ENCODE peak calls at places on chromosomes 11 and 22, in seven cellular contexts. N is fibroblast of lung, M is AG04449, E is NCI-H2081, C is endodermal cell, D is NCI-H510A treated with DMSO at 0.1 percent for 48 hours, B is choroid plexus epithelial cell. S is an unnamed sample.

GRCh38 chr11:33734441-33735165 is 1.6 kb downstream of the CD59 start:
- DNase-seq in N (peak; percentile 75), M (no peak), E (no peak), C (no peak), D (no peak), B (peak; percentile 59), S (no peak)

GRCh38 chr11:115085461-115086220 is 407.3 kb downstream of the NXPE2 start:
- DNase-seq in N (peak; percentile 28), M (no peak), E (peak; percentile 54), C (no peak), D (no peak), B (no peak), S (no peak)

GRCh38 chr22:47918276-47918928 is 1156.0 kb downstream of the TBC1D22A start:
- DNase-seq in N (no peak), M (no peak), E (no peak), C (no peak), D (no peak), B (no peak), S (no peak)

GRCh38 chr11:100831929-100832480 is 144.9 kb downstream of the ARHGAP42 start:
- DNase-seq in N (no peak), M (no peak), E (no peak), C (peak; percentile 44), D (no peak), B (no peak), S (no peak)

GRCh38 chr11:70669871-70670683 is 271.7 kb downstream of the CTTN start:
- DNase-seq in N (no peak), M (no peak), E (no peak), C (peak; percentile 65), D (no peak), B (no peak), S (no peak)

GRCh38 chr11:14065692-14066091 is 103.2 kb downstream of the SPON1 start:
- DNase-seq in N (no peak), M (no peak), E (no peak), C (no peak), D (no peak), B (no peak), S (no peak)

GRCh38 chr22:39931271-39931670 is 28.9 kb upstream of the TMA7B start:
- DNase-seq in N (no peak), M (no peak), E (no peak), C (no peak), D (no peak), B (no peak), S (no peak)

GRCh38 chr22:24244144-24244787 is 616 bp downstream of the GGT5 start:
- DNase-seq in N (peak; percentile 61), M (no peak), E (no peak), C (no peak), D (no peak), B (peak; percentile 81), S (peak; percentile 44)

GRCh38 chr22:32708835-32709234 is 92.7 kb upstream of the TIMP3 start:
- DNase-seq in N (peak; percentile 45), M (no peak), E (no peak), C (no peak), D (no peak), B (no peak), S (no peak)

GRCh38 chr22:34068011-34068410 is 147.7 kb upstream of the LARGE1 start:
- DNase-seq in N (no peak), M (no peak), E (no peak), C (no peak), D (peak; percentile 1), B (no peak), S (no peak)

GRCh38 chr22:45163074-45163416 is 680 bp upstream of the NUP50 start:
- DNase-seq in N (peak; percentile 49), M (no peak), E (peak; percentile 6), C (no peak), D (no peak), B (peak; percentile 56), S (peak; percentile 63)

GRCh38 chr11:95790933-95791247 is 592 bp downstream of the CEP57 start:
- DNase-seq in N (peak; percentile 66), M (no peak), E (peak; percentile 87), C (peak; percentile 88), D (peak; percentile 53), B (peak; percentile 83), S (peak; percentile 73)

GRCh38 chr22:49505337-49506009 is 322.2 kb downstream of the BRD1 start:
- DNase-seq in N (no peak), M (no peak), E (no peak), C (no peak), D (no peak), B (no peak), S (no peak)

GRCh38 chr22:49199224-49199623 is 628.4 kb downstream of the BRD1 start:
- DNase-seq in N (no peak), M (no peak), E (no peak), C (peak; percentile 25), D (no peak), B (no peak), S (no peak)

GRCh38 chr22:45170001-45170466 is 6.3 kb downstream of the NUP50 start:
- DNase-seq in N (peak; percentile 46), M (no peak), E (no peak), C (no peak), D (no peak), B (no peak), S (no peak)

GRCh38 chr11:126254819-126255218 is 13.9 kb downstream of the SRPRA start:
- DNase-seq in N (no peak), M (no peak), E (no peak), C (no peak), D (no peak), B (no peak), S (no peak)

GRCh38 chr11:133718238-133718637 is 127.1 kb downstream of the SPATA19 start:
- DNase-seq in N (no peak), M (no peak), E (no peak), C (no peak), D (no peak), B (no peak), S (no peak)

GRCh38 chr11:83475741-83476140 is 189.6 kb upstream of the CCDC90B start:
- DNase-seq in N (no peak), M (no peak), E (no peak), C (no peak), D (no peak), B (no peak), S (no peak)

GRCh38 chr11:65983589-65983987 is 18.4 kb downstream of the EIF1AD start:
- DNase-seq in N (no peak), M (no peak), E (no peak), C (no peak), D (no peak), B (no peak), S (no peak)

GRCh38 chr11:87369888-87370287 is 332.2 kb downstream of the TMEM135 start:
- DNase-seq in N (no peak), M (no peak), E (no peak), C (no peak), D (no peak), B (no peak), S (no peak)

GRCh38 chr22:39492186-39492585 is 9.9 kb upstream of the MIEF1 start:
- DNase-seq in N (no peak), M (no peak), E (no peak), C (no peak), D (no peak), B (no peak), S (no peak)

GRCh38 chr11:121499405-121499804 is 46.6 kb upstream of the SORL1-AS1 start:
- DNase-seq in N (no peak), M (no peak), E (no peak), C (no peak), D (no peak), B (no peak), S (no peak)

GRCh38 chr11:21771097-21771496 is 421.8 kb upstream of the ANO5 start:
- DNase-seq in N (no peak), M (no peak), E (peak; percentile 48), C (no peak), D (peak; percentile 5), B (no peak), S (no peak)

GRCh38 chr11:130110325-130111108 is 40.8 kb downstream of the APLP2 start:
- DNase-seq in N (no peak), M (no peak), E (no peak), C (no peak), D (no peak), B (no peak), S (no peak)

GRCh38 chr11:11171285-11171684 is 181.8 kb downstream of the CSNK2A3 start:
- DNase-seq in N (peak; percentile 43), M (peak; percentile 65), E (no peak), C (no peak), D (no peak), B (no peak), S (no peak)

GRCh38 chr11:92941676-92942571 is 27.5 kb upstream of the MTNR1B start:
- DNase-seq in N (no peak), M (no peak), E (peak; percentile 42), C (no peak), D (no peak), B (peak; percentile 74), S (peak; percentile 57)

GRCh38 chr22:48874956-48875355 is 952.7 kb downstream of the BRD1 start:
- DNase-seq in N (no peak), M (no peak), E (no peak), C (peak; percentile 30), D (no peak), B (no peak), S (no peak)

S was measured in NAMALWA.